ENCODE peak calls at places on chromosome 5, in six cellular contexts. A is transverse colon, X is H1, C is HCT116, J is GM23338, F is prostate gland. T is an unnamed sample.

GRCh38 chr5:64147849-64148441 is 17.7 kb upstream of the RNF180 start:
- DNase-seq in X (no peak), F (peak; percentile 57), J (peak; percentile 73), A (peak; percentile 20), C (peak; percentile 8), T (peak; percentile 91)

GRCh38 chr5:125874717-125875116 is 548.5 kb upstream of the GRAMD2B start:
- DNase-seq in J (peak; percentile 63), A (no peak), X (no peak), F (no peak), C (no peak), T (no peak)

GRCh38 chr5:55415071-55415470 is 107.3 kb downstream of the MTREX start:
- DNase-seq in C (no peak), F (no peak), J (no peak), X (no peak), A (no peak), T (no peak)

GRCh38 chr5:23840083-23840482 is 332.7 kb downstream of the PRDM9 start:
- DNase-seq in C (no peak), A (no peak), F (no peak), X (no peak), J (no peak), T (no peak)

GRCh38 chr5:71923755-71924154 is 183.5 kb upstream of the MAP1B start:
- DNase-seq in X (no peak), C (no peak), F (no peak), A (no peak), J (no peak), T (no peak)

GRCh38 chr5:2748180-2748840 is 3.2 kb downstream of the IRX2 start:
- DNase-seq in J (peak; percentile 19), X (no peak), F (no peak), A (no peak), C (no peak), T (peak; percentile 55)

GRCh38 chr5:155728857-155729683 is 597.9 kb upstream of the SGCD start:
- DNase-seq in X (no peak), J (peak; percentile 77), F (no peak), A (no peak), C (no peak), T (no peak)

GRCh38 chr5:168750926-168751325 is 171.8 kb upstream of the PANK3 start:
- DNase-seq in X (no peak), J (no peak), A (no peak), C (no peak), F (no peak), T (no peak)

GRCh38 chr5:71782771-71783770 is 64.0 kb downstream of the CARTPT start:
- DNase-seq in C (peak; percentile 59), J (peak; percentile 97), X (peak; percentile 54), F (peak; percentile 75), A (peak; percentile 74), T (no peak)

GRCh38 chr5:149667084-149667826 is 62.9 kb upstream of the PPARGC1B start:
- DNase-seq in F (no peak), A (peak; percentile 42), J (peak; percentile 75), X (no peak), C (peak; percentile 57), T (no peak)

GRCh38 chr5:151034422-151035379 is 14.3 kb downstream of the GPX3 start:
- DNase-seq in C (no peak), A (no peak), J (no peak), F (no peak), X (no peak), T (no peak)

GRCh38 chr5:127307868-127308267 is 17.3 kb downstream of the MEGF10 start:
- DNase-seq in C (no peak), F (no peak), X (no peak), A (no peak), J (peak; percentile 54), T (no peak)

GRCh38 chr5:123460296-123460729 is 37.1 kb upstream of the CEP120 start:
- DNase-seq in A (peak; percentile 58), F (no peak), C (peak; percentile 47), X (no peak), J (peak; percentile 50), T (no peak)

GRCh38 chr5:102857090-102857818 is 102.1 kb downstream of the PAM start:
- DNase-seq in A (peak; percentile 25), C (no peak), F (no peak), J (no peak), X (no peak), T (no peak)

GRCh38 chr5:167061695-167062094 is 1229.8 kb upstream of the WWC1 start:
- DNase-seq in X (no peak), A (no peak), J (no peak), F (no peak), C (no peak), T (no peak)

GRCh38 chr5:176492431-176492830 is 44.2 kb downstream of the FAF2 start:
- DNase-seq in F (no peak), A (no peak), J (no peak), X (no peak), C (no peak), T (no peak)

GRCh38 chr5:128591598-128592455 is 53.8 kb upstream of the FBN2 start:
- DNase-seq in C (no peak), J (no peak), X (no peak), F (no peak), A (no peak), T (no peak)

GRCh38 chr5:141753971-141754713 is 72.1 kb upstream of the ARAP3 start:
- DNase-seq in C (peak; percentile 8), X (no peak), J (peak; percentile 93), F (no peak), A (no peak), T (no peak)

GRCh38 chr5:120252839-120253238 is 211.3 kb upstream of the PRR16 start:
- DNase-seq in C (no peak), A (no peak), F (no peak), J (no peak), X (no peak), T (no peak)

GRCh38 chr5:150485770-150486401 is 22.0 kb upstream of the NDST1 start:
- DNase-seq in X (no peak), C (no peak), A (peak; percentile 63), J (peak; percentile 65), F (peak; percentile 49), T (no peak)

GRCh38 chr5:95107138-95107537 is 177.8 kb downstream of the MCTP1 start:
- DNase-seq in F (no peak), A (no peak), C (no peak), J (no peak), X (no peak), T (no peak)

GRCh38 chr5:180803181-180804128 is 849 bp upstream of the MGAT1 start:
- DNase-seq in A (peak; percentile 85), X (no peak), C (no peak), J (peak; percentile 77), F (peak; percentile 59), T (no peak)

GRCh38 chr5:167764650-167765289 is 526.7 kb upstream of the WWC1 start:
- DNase-seq in A (no peak), F (no peak), J (no peak), X (no peak), C (no peak), T (no peak)

GRCh38 chr5:160270704-160271103 is 41.4 kb downstream of the FABP6 start:
- DNase-seq in A (no peak), J (no peak), X (no peak), C (no peak), F (peak; percentile 67), T (no peak)

GRCh38 chr5:160274483-160274931 is 37.9 kb downstream of the CCNJL start:
- DNase-seq in C (no peak), J (no peak), F (no peak), A (no peak), X (no peak), T (no peak)

GRCh38 chr5:160271396-160271795 is 41.0 kb downstream of the CCNJL start:
- DNase-seq in F (peak; percentile 53), C (no peak), X (no peak), J (peak; percentile 62), A (peak; percentile 65), T (no peak)

GRCh38 chr5:160272889-160273288 is 39.5 kb downstream of the CCNJL start:
- DNase-seq in F (no peak), J (no peak), A (no peak), C (no peak), X (no peak), T (no peak)

DNA sequence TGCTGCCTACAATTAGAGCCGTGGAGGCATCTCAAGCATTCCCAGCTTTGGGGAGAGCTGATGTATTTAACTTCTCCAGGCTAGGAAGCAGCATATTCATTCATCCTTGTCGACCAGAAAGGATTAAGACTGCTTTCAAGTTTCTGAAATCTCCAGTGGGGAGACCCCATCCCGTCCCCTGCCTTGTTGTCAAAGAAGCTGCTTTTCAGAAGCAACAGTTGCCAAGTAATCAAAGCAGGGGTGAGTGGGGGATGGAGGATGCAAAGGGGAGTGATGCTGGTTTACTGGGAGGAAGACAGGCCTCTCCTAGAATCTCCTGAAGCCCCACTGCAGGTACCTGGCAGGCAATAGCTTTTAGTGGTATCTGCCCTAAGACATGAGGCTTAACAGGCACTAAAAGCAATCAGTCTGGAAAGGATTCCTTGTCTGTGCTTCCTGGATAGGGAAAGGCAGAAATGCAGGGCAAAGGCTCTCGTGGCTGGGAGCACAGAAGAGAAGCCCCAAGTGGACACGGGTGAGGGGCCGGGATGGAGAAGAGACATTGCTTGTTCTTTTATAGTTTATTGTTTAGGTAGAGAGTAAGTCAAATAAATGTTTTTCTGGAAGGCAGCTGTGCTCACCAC is 40.2 kb downstream of the CCNJL start:
- DNase-seq in X (no peak), C (no peak), J (no peak), F (no peak), A (no peak), T (no peak)
- H3K27ac ChIP-seq in X (no peak overlapping the region), C (no peak overlapping the region), J (peak overlapping the region; percentile 76), F (no peak overlapping the region), A (peak overlapping the region; percentile 62), T (no peak overlapping the region)

GRCh38 chr5:52007230-52007858 is 624.1 kb downstream of the ISL1 start:
- DNase-seq in C (peak; percentile 16), F (peak; percentile 13), A (no peak), X (no peak), J (peak; percentile 66), T (no peak)
- TF ChIP-seq POLR2AphosphoS5 in C (no peak), F (no peak), A (no peak), X (no peak), J (no peak), T (no peak)

GRCh38 chr5:78016831-78017529 is 240.8 kb upstream of the TBCA start:
- DNase-seq in J (peak; percentile 86), F (no peak), X (no peak), C (no peak), A (no peak), T (no peak)
- H3K27me3 ChIP-seq in J (peaks cover 97% of the 10 kb centered on the region), F (no peaks in the 10 kb centered on the region), X (peaks cover 56% of the 10 kb centered on the region), C (no peaks in the 10 kb centered on the region), A (no peaks in the 10 kb centered on the region), T (no peaks in the 10 kb centered on the region)

DNA sequence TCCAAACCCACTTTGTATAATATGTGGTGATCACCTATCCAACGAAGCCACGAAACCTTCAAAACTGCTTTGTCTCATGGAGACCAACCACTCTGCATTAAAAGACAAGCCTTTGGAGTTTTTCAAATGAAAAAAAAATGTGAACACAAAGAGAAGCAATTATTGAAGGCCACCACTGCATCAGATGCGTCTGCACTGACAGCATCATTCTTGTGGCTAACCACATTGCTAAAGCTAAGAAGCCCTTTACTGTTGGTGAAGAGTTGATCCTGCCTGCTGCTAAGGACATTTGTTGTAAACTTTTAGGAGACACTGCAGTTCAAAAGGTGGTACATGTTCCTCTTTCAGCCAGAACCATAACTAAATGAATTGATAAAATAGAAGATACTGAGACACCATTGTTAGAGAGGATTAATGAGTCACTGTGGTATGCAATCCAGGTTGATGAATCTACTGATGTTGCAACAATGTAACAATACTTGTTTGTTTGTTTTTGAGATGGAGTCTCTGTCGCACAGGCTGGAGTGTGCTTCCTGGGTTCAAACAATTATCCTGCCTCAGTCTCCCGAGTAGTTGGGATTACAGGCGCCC is 45.4 kb downstream of the TAF11L14 start:
- DNase-seq in X (no peak), C (no peak), J (no peak), F (no peak), A (no peak), T (no peak)
- H3K27ac ChIP-seq in X (no peak overlapping the region), C (no peak overlapping the region), J (no peak overlapping the region), F (no peak overlapping the region), A (no peak overlapping the region), T (no peak overlapping the region)